ENCODE peak calls at places on chromosome 15, in five cellular contexts. Y is activated T-cell treated with anti-CD3 and anti-CD28 coated beads, Interleukin-2, amount 50 U/mL, for 1 hour; X is CD4-positive, CD25-positive, alpha-beta regulatory T cell; G is T-cell; I is fibroblast of mammary gland. B is an unnamed sample.

GRCh38 chr15:55764398-55764797 is 21.4 kb upstream of the PRTG start:
- DNase-seq in I (no peak), Y (no peak), G (no peak), X (no peak), B (no peak)

GRCh38 chr15:42576040-42576594 is 711 bp downstream of the STARD9 start:
- DNase-seq in Y (no peak), G (no peak), X (no peak), I (no peak), B (no peak)

GRCh38 chr15:40338921-40339620 is 1.7 kb downstream of the CCDC9B start:
- DNase-seq in X (no peak), I (peak), G (no peak), Y (no peak), B (peak)

GRCh38 chr15:25727867-25728600 is 135.1 kb downstream of the ATP10A start:
- DNase-seq in Y (no peak), X (no peak), I (no peak), G (no peak), B (no peak)

GRCh38 chr15:88636039-88636438 is 2.8 kb upstream of the ISG20 start:
- DNase-seq in X (peak), I (no peak), Y (peak), G (peak), B (no peak)

GRCh38 chr15:33910741-33911140 is 57.6 kb upstream of the CHRM5 start:
- DNase-seq in G (no peak), Y (no peak), X (no peak), I (peak), B (peak)

GRCh38 chr15:90143176-90143655 is 40.9 kb upstream of the IDH2 start:
- DNase-seq in Y (peak), G (peak), I (no peak), X (peak), B (peak)

GRCh38 chr15:63052128-63052826 is 9.7 kb downstream of the TPM1 start:
- DNase-seq in I (no peak), X (no peak), Y (no peak), G (no peak), B (no peak)

GRCh38 chr15:40087095-40087805 is 21.4 kb downstream of the BMF start:
- DNase-seq in Y (no peak), X (no peak), I (no peak), G (no peak), B (no peak)

GRCh38 chr15:59998256-59999063 is 5.7 kb upstream of the FOXB1 start:
- DNase-seq in Y (no peak), G (no peak), I (no peak), X (no peak), B (no peak)

GRCh38 chr15:23467110-23467600 is 20.1 kb upstream of the GOLGA6L2 start:
- DNase-seq in I (peak), Y (no peak), X (no peak), G (no peak), B (peak)

GRCh38 chr15:62545392-62546227 is 380.5 kb upstream of the C2CD4B start:
- DNase-seq in I (peak), Y (no peak), X (no peak), G (no peak), B (peak)

GRCh38 chr15:68298882-68299381 is 21.4 kb downstream of the FEM1B start:
- DNase-seq in G (no peak), X (no peak), Y (no peak), I (peak), B (no peak)

GRCh38 chr15:43186003-43186353 is 775 bp downstream of the CCNDBP1 start:
- DNase-seq in Y (no peak), I (no peak), G (no peak), X (no peak), B (no peak)

GRCh38 chr15:99059010-99059981 is 45.6 kb upstream of the SYNM start:
- DNase-seq in I (peak), X (no peak), Y (peak), G (peak), B (peak)

GRCh38 chr15:64112904-64113303 is 17.1 kb downstream of the SNX1 start:
- DNase-seq in X (no peak), G (no peak), Y (no peak), I (peak), B (peak)

GRCh38 chr15:75532413-75533250 is 46.5 kb downstream of the PTPN9 start:
- DNase-seq in Y (no peak), I (peak), G (no peak), X (no peak), B (peak)

GRCh38 chr15:72229947-72230196 is 1.1 kb downstream of the PKM start:
- DNase-seq in I (no peak), Y (no peak), G (no peak), X (no peak), B (no peak)

GRCh38 chr15:88648357-88649214 is 9.8 kb downstream of the ISG20 start:
- DNase-seq in Y (peak), X (peak), I (peak), G (no peak), B (peak)

GRCh38 chr15:66025972-66026371 is 156.7 kb downstream of the RAB11A start:
- DNase-seq in X (no peak), Y (no peak), I (no peak), G (no peak), B (no peak)

GRCh38 chr15:92930061-92930460 is 29.9 kb downstream of the CHD2 start:
- DNase-seq in X (no peak), G (no peak), I (no peak), Y (no peak), B (peak)

GRCh38 chr15:79130535-79131130 is 40.1 kb upstream of the RASGRF1 start:
- DNase-seq in X (no peak), Y (no peak), G (no peak), I (no peak), B (no peak)

GRCh38 chr15:77611767-77612166 is 20.9 kb downstream of the LINGO1 start:
- DNase-seq in G (no peak), Y (no peak), X (no peak), I (no peak), B (no peak)

GRCh38 chr15:91572110-91572509 is 281.4 kb upstream of the SLCO3A1 start:
- DNase-seq in X (no peak), G (no peak), I (peak), Y (no peak), B (peak)

GRCh38 chr15:41620536-41621199 is 39.5 kb upstream of the MGA start:
- DNase-seq in X (no peak), I (no peak), Y (no peak), G (no peak), B (no peak)

GRCh38 chr15:61726166-61726565 is 334.1 kb downstream of the VPS13C start:
- DNase-seq in Y (no peak), X (no peak), G (no peak), I (no peak), B (no peak)

GRCh38 chr15:77810180-77810579 is 177.5 kb upstream of the LINGO1 start:
- DNase-seq in X (no peak), I (no peak), G (no peak), Y (no peak), B (no peak)

GRCh38 chr15:25677719-25678497 is 185.2 kb downstream of the ATP10A start:
- DNase-seq in X (no peak), I (no peak), G (no peak), Y (no peak), B (no peak)